ENCODE peak calls at places on chromosome 19, in ten cellular contexts. Y, H, Z, C, M, I, K, S, R and B are unnamed samples.

GRCh38 chr19:30857966-30858490 is 485.8 kb downstream of the ZNF536 start:
- DNase-seq in Y (no peak), H (no peak), Z (no peak), C (no peak), M (no peak), I (no peak), K (no peak), S (no peak), R (no peak), B (no peak)

GRCh38 chr19:28556371-28556770 is 656.6 kb downstream of the UQCRFS1 start:
- DNase-seq in Y (no peak), H (no peak), Z (no peak), C (no peak), M (no peak), I (no peak), K (no peak), S (no peak), R (no peak), B (no peak)

GRCh38 chr19:50554212-50554611 is 14.0 kb downstream of the LRRC4B start:
- DNase-seq in Y (no peak), H (no peak), Z (no peak), C (no peak), M (no peak), I (no peak), K (no peak), S (no peak), R (no peak), B (no peak)

GRCh38 chr19:9640956-9641355 is 19.9 kb upstream of the ZNF561 start:
- DNase-seq in Y (no peak), H (no peak), Z (no peak), C (no peak), M (no peak), I (no peak), K (no peak), S (no peak), R (no peak), B (no peak)

GRCh38 chr19:48638831-48639381 is 1.7 kb upstream of the DBP start:
- DNase-seq in Y (no peak), H (no peak), Z (no peak), C (no peak), M (no peak), I (peak; percentile 49), K (no peak), S (peak; percentile 67), R (no peak), B (no peak)

GRCh38 chr19:3423183-3423829 is 56.9 kb downstream of the NFIC start:
- DNase-seq in Y (no peak), H (no peak), Z (no peak), C (no peak), M (no peak), I (no peak), K (no peak), S (no peak), R (no peak), B (no peak)

GRCh38 chr19:53915000-53915399 is 5.9 kb downstream of the CACNG7 start:
- DNase-seq in Y (no peak), H (no peak), Z (no peak), C (no peak), M (no peak), I (peak; percentile 41), K (no peak), S (peak; percentile 85), R (no peak), B (no peak)

GRCh38 chr19:2235396-2236284 is 489 bp downstream of the PLEKHJ1 start:
- DNase-seq in Y (no peak), H (no peak), Z (peak; percentile 92), C (no peak), M (no peak), I (no peak), K (no peak), S (peak; percentile 47), R (no peak), B (no peak)

GRCh38 chr19:43308244-43308815 is 39.0 kb upstream of the PSG9 start:
- DNase-seq in Y (no peak), H (no peak), Z (no peak), C (no peak), M (no peak), I (no peak), K (no peak), S (no peak), R (no peak), B (no peak)

GRCh38 chr19:17505218-17505617 is 6.2 kb upstream of the PGLS start:
- DNase-seq in Y (no peak), H (no peak), Z (no peak), C (no peak), M (no peak), I (no peak), K (no peak), S (no peak), R (no peak), B (no peak)

GRCh38 chr19:17021793-17022590 is 4.6 kb downstream of the CPAMD8 start:
- DNase-seq in Y (no peak), H (peak; percentile 26), Z (no peak), C (no peak), M (no peak), I (no peak), K (no peak), S (no peak), R (no peak), B (no peak)

GRCh38 chr19:46537136-46538097 is 41.8 kb upstream of the PNMA8B start:
- DNase-seq in Y (peak; percentile 65), H (no peak), Z (peak; percentile 44), C (no peak), M (peak; percentile 68), I (peak; percentile 77), K (no peak), S (peak; percentile 79), R (peak; percentile 70), B (peak; percentile 38)

GRCh38 chr19:11481777-11482383 is 1.0 kb upstream of the ELAVL3 start:
- DNase-seq in Y (peak; percentile 75), H (peak; percentile 98), Z (peak; percentile 71), C (peak; percentile 92), M (peak; percentile 50), I (peak; percentile 82), K (peak; percentile 48), S (peak; percentile 95), R (peak; percentile 84), B (peak; percentile 98)

GRCh38 chr19:39045506-39045905 is 13.2 kb upstream of the FBXO27 start:
- DNase-seq in Y (no peak), H (no peak), Z (no peak), C (no peak), M (no peak), I (no peak), K (no peak), S (no peak), R (no peak), B (no peak)

GRCh38 chr19:38409631-38410133 is 6.8 kb downstream of the FAM98C start:
- DNase-seq in Y (no peak), H (no peak), Z (no peak), C (no peak), M (no peak), I (no peak), K (no peak), S (no peak), R (no peak), B (no peak)

GRCh38 chr19:17607936-17608335 is 52.5 kb downstream of the COLGALT1 start:
- DNase-seq in Y (no peak), H (no peak), Z (no peak), C (no peak), M (no peak), I (no peak), K (no peak), S (no peak), R (no peak), B (no peak)

GRCh38 chr19:44891016-44891882 is at the start of gene TOMM40:
- DNase-seq in Y (peak; percentile 99), H (no peak), Z (peak; percentile 100), C (no peak), M (peak; percentile 100), I (peak; percentile 100), K (no peak), S (peak; percentile 81), R (peak; percentile 41), B (no peak)

GRCh38 chr19:30029721-30030510 is 87.9 kb downstream of the URI1 start:
- DNase-seq in Y (no peak), H (no peak), Z (no peak), C (no peak), M (no peak), I (no peak), K (no peak), S (no peak), R (no peak), B (no peak)

GRCh38 chr19:56270676-56271075 is 1.9 kb upstream of the EDDM13 start:
- DNase-seq in Y (no peak), H (no peak), Z (no peak), C (no peak), M (no peak), I (no peak), K (no peak), S (no peak), R (no peak), B (no peak)

GRCh38 chr19:29245221-29245620 is 32.3 kb upstream of the UQCRFS1 start:
- DNase-seq in Y (no peak), H (peak; percentile 38), Z (no peak), C (no peak), M (no peak), I (no peak), K (no peak), S (no peak), R (no peak), B (peak; percentile 13)

GRCh38 chr19:32605544-32605943 is 24.6 kb downstream of the PDCD5 start:
- DNase-seq in Y (no peak), H (no peak), Z (no peak), C (no peak), M (no peak), I (no peak), K (no peak), S (no peak), R (no peak), B (no peak)

GRCh38 chr19:21841081-21841783 is 5.2 kb upstream of the ZNF43 start:
- DNase-seq in Y (no peak), H (no peak), Z (no peak), C (no peak), M (no peak), I (no peak), K (no peak), S (no peak), R (peak; percentile 16), B (no peak)

GRCh38 chr19:19053508-19054314 is 10.1 kb upstream of the SLC25A42 start:
- DNase-seq in Y (peak; percentile 63), H (peak; percentile 34), Z (peak; percentile 11), C (no peak), M (peak; percentile 58), I (peak; percentile 84), K (no peak), S (peak; percentile 89), R (peak; percentile 64), B (peak; percentile 53)

GRCh38 chr19:5138606-5139594 is 170.0 kb downstream of the KDM4B start:
- DNase-seq in Y (peak; percentile 75), H (peak; percentile 32), Z (no peak), C (no peak), M (peak; percentile 53), I (no peak), K (peak; percentile 45), S (no peak), R (peak; percentile 95), B (peak; percentile 41)